ENCODE peak calls at places on chromosomes 13 and 19, in ten cellular contexts. J, Z, Q, O, S, E, I, A, R and C are unnamed samples.

GRCh38 chr19:33402421-33403220 is 29.1 kb downstream of the CEBPG start:
- DNase-seq in S (no peak), E (no peak), I (no peak), Z (no peak), Q (no peak), O (no peak), R (no peak), A (no peak), J (no peak), C (no peak)

GRCh38 chr13:26653842-26654241 is 96.4 kb downstream of the WASF3 start:
- DNase-seq in R (no peak), E (no peak), Z (no peak), Q (no peak), I (no peak), O (no peak), A (no peak), J (no peak), S (no peak), C (no peak)

GRCh38 chr19:6529351-6529750 is 1.5 kb upstream of the TNFSF9 start:
- DNase-seq in E (no peak), O (no peak), Q (no peak), R (no peak), S (no peak), I (no peak), Z (no peak), J (no peak), A (no peak), C (no peak)

GRCh38 chr13:43573361-43573740 is 213.4 kb downstream of the ENOX1 start:
- DNase-seq in R (no peak), S (no peak), I (no peak), E (peak), A (no peak), Q (no peak), Z (no peak), O (peak), J (peak), C (no peak)

GRCh38 chr13:49690133-49690989 is 925 bp downstream of the EBPL start:
- DNase-seq in O (peak), I (no peak), R (no peak), J (no peak), Q (peak), E (peak), A (peak), S (no peak), Z (peak), C (no peak)

GRCh38 chr19:19900124-19900523 is 622 bp upstream of the ZNF93 start:
- DNase-seq in R (no peak), A (peak), O (no peak), I (no peak), Z (no peak), S (no peak), E (peak), Q (no peak), J (no peak), C (no peak)

GRCh38 chr19:944171-944567 is 18.3 kb downstream of the ARID3A start:
- DNase-seq in A (no peak), J (no peak), S (no peak), E (no peak), O (no peak), I (no peak), R (no peak), Q (peak), Z (peak), C (no peak)

GRCh38 chr19:20351244-20351643 is 184.2 kb downstream of the ZNF486 start:
- DNase-seq in Z (no peak), E (no peak), A (no peak), S (no peak), I (no peak), R (no peak), Q (no peak), J (no peak), O (no peak), C (no peak)

GRCh38 chr13:23695711-23696512 is 125.7 kb downstream of the TNFRSF19 start:
- DNase-seq in I (no peak), Z (peak), J (no peak), S (no peak), Q (no peak), R (no peak), O (peak), E (no peak), A (no peak), C (no peak)

GRCh38 chr13:23608704-23609413 is 38.6 kb downstream of the TNFRSF19 start:
- DNase-seq in O (no peak), I (no peak), Z (no peak), A (peak), E (peak), Q (peak), J (no peak), R (peak), S (no peak), C (no peak)

GRCh38 chr19:21848706-21849105 is 12.7 kb upstream of the ZNF43 start:
- DNase-seq in R (no peak), A (peak), J (no peak), S (no peak), I (no peak), Q (no peak), E (peak), Z (no peak), O (peak), C (no peak)

GRCh38 chr19:41939861-41940442 is 11.7 kb upstream of the ERFL start:
- DNase-seq in E (no peak), Q (no peak), J (no peak), Z (no peak), I (no peak), S (no peak), A (no peak), O (no peak), R (peak), C (no peak)

GRCh38 chr13:67620665-67621064 is 390.5 kb upstream of the PCDH9 start:
- DNase-seq in O (no peak), J (no peak), A (peak), Q (no peak), S (no peak), Z (no peak), I (no peak), E (no peak), R (no peak), C (no peak)

GRCh38 chr13:28357846-28358496 is 137.0 kb downstream of the FLT1 start:
- DNase-seq in A (no peak), J (no peak), E (no peak), I (no peak), Q (no peak), Z (no peak), R (no peak), S (no peak), O (no peak), C (no peak)

DNA sequence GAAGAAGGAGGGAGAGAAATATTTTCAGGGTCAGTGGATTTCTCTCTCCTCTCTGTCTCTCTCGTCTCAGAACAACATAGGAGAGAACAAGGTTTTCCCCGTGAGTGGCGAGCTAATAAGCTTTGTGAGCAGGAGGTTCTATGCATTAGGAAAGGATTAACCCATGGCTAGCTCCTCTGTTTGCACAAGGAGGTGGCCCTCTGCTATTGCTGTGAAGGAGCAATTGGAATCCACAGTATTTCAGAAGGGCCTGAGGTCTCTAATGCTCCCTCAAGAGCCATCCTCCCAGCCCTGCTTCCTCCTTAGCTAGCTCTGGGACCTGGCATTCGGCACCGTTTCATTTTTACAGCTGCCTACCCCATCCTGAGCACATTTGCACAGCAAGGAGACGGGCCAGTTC is 288.9 kb upstream of the MAB21L1 start:
- DNase-seq in Q (no peak), E (no peak), Z (no peak), A (no peak), J (no peak), O (no peak), I (no peak), R (no peak), S (no peak), C (no peak)
- H3K27ac ChIP-seq in Q (no peak), E (no peak), Z (no peak), A (no peak), J (no peak), O (no peak), I (no peak), R (no peak), S (no peak), C (no peak)

GRCh38 chr13:29423050-29423449 is 172.4 kb downstream of the SLC7A1 start:
- DNase-seq in Z (no peak), Q (no peak), O (no peak), R (no peak), S (no peak), A (no peak), I (no peak), J (no peak), E (no peak), C (no peak)
- H3K27ac ChIP-seq in Z (no peak), Q (no peak), O (no peak), R (no peak), S (no peak), A (no peak), I (no peak), J (no peak), E (no peak), C (no peak)

DNA sequence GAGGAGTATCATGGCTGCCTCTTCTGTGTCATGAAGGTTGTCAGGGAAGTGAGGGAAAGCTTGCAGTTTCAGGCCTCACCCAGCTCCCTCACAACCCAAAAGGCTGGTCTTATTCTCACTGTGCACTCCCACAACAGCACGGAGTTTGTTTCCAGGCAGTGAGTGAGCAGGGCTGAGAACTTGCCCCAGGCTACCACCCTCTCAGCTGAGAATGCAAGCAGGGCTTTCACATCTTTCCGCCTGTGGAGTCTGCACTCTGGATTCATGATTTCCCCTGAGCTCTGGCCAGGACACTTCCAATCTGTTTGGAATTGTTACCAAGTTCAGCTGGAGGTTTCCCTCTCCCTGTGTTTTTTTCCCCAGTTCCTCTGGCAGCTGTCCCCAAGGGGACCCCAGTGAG is 2284.7 kb upstream of the PCDH20 start:
- DNase-seq in Z (no peak), J (no peak), I (no peak), A (no peak), E (no peak), Q (no peak), O (no peak), S (no peak), R (no peak), C (no peak)
- H3K27ac ChIP-seq in Z (no peak), J (no peak), I (no peak), A (no peak), E (no peak), Q (no peak), O (no peak), S (no peak), R (no peak), C (no peak)

GRCh38 chr13:109712187-109712601 is 74.2 kb downstream of the IRS2 start:
- DNase-seq in I (no peak), Q (no peak), Z (no peak), E (no peak), S (no peak), O (no peak), J (no peak), A (no peak), R (no peak), C (no peak)
- H3K27ac ChIP-seq in I (no peak), Q (no peak), Z (no peak), E (no peak), S (no peak), O (no peak), J (no peak), A (no peak), R (no peak), C (no peak)

GRCh38 chr19:58097349-58097748 is 682 bp downstream of the ZSCAN18 start:
- DNase-seq in J (no peak), E (no peak), S (no peak), A (no peak), I (no peak), Q (no peak), R (no peak), Z (no peak), O (no peak), C (no peak)

GRCh38 chr19:58097783-58098681 is at the start of gene ZSCAN18:
- DNase-seq in J (peak), R (peak), O (peak), A (peak), E (peak), I (peak), Q (peak), S (peak), Z (peak), C (peak)

GRCh38 chr19:58095328-58095727 is 2.7 kb downstream of the ZSCAN18 start:
- DNase-seq in Z (no peak), A (no peak), I (no peak), Q (no peak), O (no peak), J (no peak), R (no peak), S (no peak), E (no peak), C (no peak)

GRCh38 chr19:58098682-58098998 is 609 bp upstream of the ZSCAN18 start:
- DNase-seq in J (no peak), Z (no peak), O (peak), R (no peak), I (no peak), S (no peak), Q (no peak), E (no peak), A (no peak), C (no peak)

DNA sequence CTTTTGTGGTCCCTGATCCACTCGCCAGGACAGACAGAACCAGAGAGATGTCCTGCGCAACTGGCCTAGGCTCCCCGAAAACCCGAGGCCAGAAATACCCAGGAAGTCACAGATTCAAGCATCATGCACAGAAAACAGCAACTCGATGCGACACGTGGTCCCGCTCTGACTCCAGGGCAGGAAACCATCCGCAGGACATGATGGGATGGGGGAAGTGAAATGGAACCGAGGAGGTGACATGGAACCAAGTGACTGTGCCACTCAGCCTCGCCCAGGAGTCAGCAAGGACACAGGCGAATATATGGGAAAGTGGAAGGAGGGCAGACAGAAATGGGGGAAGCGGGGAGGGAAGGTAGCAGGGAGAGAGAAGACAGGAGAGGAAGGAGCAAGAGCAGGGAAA is 1.1 kb downstream of the ZSCAN18 start:
- DNase-seq in J (no peak), S (no peak), I (no peak), Z (no peak), E (no peak), Q (no peak), R (no peak), A (no peak), O (no peak), C (no peak)
- H3K27ac ChIP-seq in J (no peak), S (peak), I (no peak), Z (no peak), E (no peak), Q (no peak), R (no peak), A (no peak), O (no peak), C (peak)

GRCh38 chr19:5308471-5309437 is 31.9 kb downstream of the PTPRS start:
- DNase-seq in A (peak), Z (no peak), I (no peak), J (peak), S (peak), E (peak), Q (peak), O (peak), R (peak), C (no peak)
- H3K27ac ChIP-seq in A (peak), Z (peak), I (peak), J (peak), S (peak), E (peak), Q (peak), O (peak), R (no peak), C (peak)